ENCODE peak calls at places on chromosome 21, in four cellular contexts. W, Q, U and S are unnamed samples.

GRCh38 chr21:15624646-15625045 is 105.1 kb upstream of the USP25 start:
- DNase-seq in U (no peak), Q (no peak), W (no peak), S (no peak)

GRCh38 chr21:33362044-33362555 is 37.3 kb downstream of the IFNAR1 start:
- DNase-seq in Q (peak), U (peak), W (no peak), S (no peak)

GRCh38 chr21:45611296-45611695 is 32.2 kb upstream of the PCBP3 start:
- DNase-seq in W (no peak), Q (no peak), U (peak), S (no peak)

GRCh38 chr21:42060166-42060565 is 11.0 kb upstream of the UMODL1 start:
- DNase-seq in U (no peak), W (no peak), Q (no peak), S (no peak)

GRCh38 chr21:39313042-39313456 is 383 bp downstream of the BRWD1 start:
- DNase-seq in W (no peak), U (no peak), Q (no peak), S (no peak)

GRCh38 chr21:44067011-44067839 is 40.0 kb upstream of the PWP2 start:
- DNase-seq in U (no peak), W (no peak), Q (no peak), S (no peak)

GRCh38 chr21:45150630-45151265 is 76.4 kb downstream of the ADARB1 start:
- DNase-seq in Q (no peak), W (no peak), U (peak), S (no peak)

GRCh38 chr21:46153259-46154154 is 1.9 kb downstream of the FTCD start:
- DNase-seq in U (no peak), Q (no peak), W (no peak), S (no peak)

GRCh38 chr21:46207920-46208571 is 20.5 kb downstream of the LSS start:
- DNase-seq in W (no peak), Q (no peak), U (no peak), S (no peak)

GRCh38 chr21:25506887-25507286 is 100.4 kb downstream of the MRPL39 start:
- DNase-seq in U (no peak), Q (no peak), W (no peak), S (no peak)

GRCh38 chr21:18228060-18228739 is 16.4 kb upstream of the CHODL start:
- DNase-seq in U (no peak), W (no peak), Q (no peak), S (no peak)

GRCh38 chr21:45887788-45888187 is 93.8 kb upstream of the COL6A1 start:
- DNase-seq in Q (no peak), W (no peak), U (no peak), S (no peak)

GRCh38 chr21:27571706-27572105 is 604.8 kb upstream of the ADAMTS5 start:
- DNase-seq in U (no peak), Q (no peak), W (no peak), S (no peak)

GRCh38 chr21:41431788-41432548 is 5.9 kb downstream of the MX1 start:
- DNase-seq in Q (no peak), W (no peak), U (peak), S (no peak)

GRCh38 chr21:30164796-30165195 is 1.8 kb downstream of the CLDN17 start:
- DNase-seq in U (no peak), W (no peak), Q (no peak), S (no peak)

GRCh38 chr21:45270306-45270821 is 17.3 kb downstream of the POFUT2 start:
- DNase-seq in W (peak), Q (no peak), U (peak), S (no peak)